ENCODE peak calls at places on chromosomes 11 and 22, in six cellular contexts. O, R, K, V, J and A are unnamed samples.

GRCh38 chr11:2481253-2481652 is 36.4 kb downstream of the KCNQ1 start:
- DNase-seq in J (no peak), R (no peak), K (no peak), V (no peak), O (no peak), A (no peak)

GRCh38 chr11:96817488-96817887 is 427.7 kb downstream of the JRKL start:
- DNase-seq in J (no peak), R (no peak), K (no peak), O (no peak), V (no peak), A (no peak)

GRCh38 chr11:68610452-68611116 is 73.8 kb upstream of the GAL start:
- DNase-seq in V (no peak), R (no peak), J (no peak), O (no peak), K (no peak), A (no peak)

GRCh38 chr11:65429069-65429681 is 6.6 kb downstream of the NEAT1 start:
- DNase-seq in V (peak; percentile 64), J (no peak), O (peak; percentile 72), R (no peak), K (peak; percentile 27), A (peak; percentile 58)

GRCh38 chr22:42022162-42022847 is 23.7 kb downstream of the WBP2NL start:
- DNase-seq in J (no peak), V (peak; percentile 87), R (no peak), O (no peak), K (no peak), A (no peak)

GRCh38 chr11:65260302-65260701 is 1.5 kb upstream of the POLA2 start:
- DNase-seq in O (no peak), K (no peak), V (no peak), J (no peak), R (no peak), A (no peak)

GRCh38 chr11:73388241-73389133 is 12.3 kb downstream of the RELT start:
- DNase-seq in K (no peak), O (no peak), J (peak; percentile 73), R (peak; percentile 94), V (no peak), A (no peak)

GRCh38 chr22:44647141-44647540 is 54.9 kb upstream of the PRR5 start:
- DNase-seq in J (no peak), O (no peak), V (no peak), R (no peak), K (no peak), A (no peak)

GRCh38 chr11:33665666-33666065 is 35.0 kb downstream of the C11orf91 start:
- DNase-seq in K (no peak), J (no peak), V (no peak), R (no peak), O (no peak), A (no peak)

GRCh38 chr22:38203090-38203810 is 1.5 kb downstream of the MAFF start:
- DNase-seq in O (no peak), J (peak; percentile 88), V (peak; percentile 78), K (peak; percentile 67), R (peak; percentile 89), A (no peak)

GRCh38 chr11:64357904-64358535 is 942 bp upstream of the RPS6KA4 start:
- DNase-seq in K (no peak), O (peak; percentile 74), R (no peak), V (peak; percentile 59), J (peak; percentile 66), A (no peak)

GRCh38 chr22:50715776-50716175 is 22.2 kb upstream of the ACR start:
- DNase-seq in O (no peak), J (no peak), V (no peak), R (no peak), K (no peak), A (no peak)

GRCh38 chr11:73410627-73411026 is 34.4 kb downstream of the RELT start:
- DNase-seq in J (no peak), V (no peak), K (no peak), O (no peak), R (no peak), A (no peak)

GRCh38 chr11:115222218-115222862 is 281.9 kb downstream of the CADM1 start:
- DNase-seq in J (no peak), O (no peak), R (no peak), V (no peak), K (no peak), A (peak; percentile 87)

GRCh38 chr11:130099356-130099755 is 29.7 kb downstream of the APLP2 start:
- DNase-seq in O (no peak), R (no peak), V (no peak), J (no peak), K (no peak), A (no peak)

GRCh38 chr22:37464181-37464580 is 22.0 kb downstream of the MFNG start:
- DNase-seq in R (no peak), K (no peak), O (no peak), J (no peak), V (no peak), A (no peak)

GRCh38 chr22:42229455-42230149 is 40.9 kb downstream of the TCF20 start:
- DNase-seq in R (no peak), O (no peak), J (no peak), K (peak; percentile 37), V (no peak), A (no peak)

GRCh38 chr11:48041877-48042698 is 61.7 kb downstream of the PTPRJ start:
- DNase-seq in J (no peak), V (no peak), R (no peak), K (no peak), O (no peak), A (no peak)

GRCh38 chr11:46722566-46723358 is 3.7 kb downstream of the F2 start:
- DNase-seq in O (no peak), K (no peak), R (no peak), V (no peak), J (no peak), A (no peak)

GRCh38 chr22:28882545-28882877 is 861 bp upstream of the ZNRF3 start:
- DNase-seq in K (no peak), J (peak; percentile 39), R (no peak), O (no peak), V (no peak), A (no peak)

GRCh38 chr11:106917973-106918372 is 100.3 kb downstream of the GUCY1A2 start:
- DNase-seq in V (no peak), J (no peak), O (no peak), R (no peak), K (no peak), A (no peak)

GRCh38 chr22:21741790-21742189 is 6.2 kb upstream of the YPEL1 start:
- DNase-seq in J (no peak), R (no peak), K (no peak), V (no peak), O (no peak), A (no peak)

GRCh38 chr22:31647066-31647465 is 14.9 kb downstream of the PISD start:
- DNase-seq in J (no peak), V (no peak), O (no peak), K (no peak), R (no peak), A (no peak)

GRCh38 chr11:93986716-93987115 is 34.4 kb upstream of the HEPHL1 start:
- DNase-seq in K (no peak), V (peak; percentile 2), J (no peak), R (no peak), O (no peak), A (peak; percentile 13)

GRCh38 chr11:135074397-135074998 is 662.5 kb upstream of the B3GAT1 start:
- DNase-seq in J (no peak), K (no peak), R (no peak), V (peak; percentile 8), O (no peak), A (no peak)

GRCh38 chr11:61777234-61778090 is 14.9 kb downstream of the TMEM258 start:
- DNase-seq in O (no peak), V (no peak), K (no peak), R (peak; percentile 89), J (peak; percentile 98), A (no peak)
- H3K4me3 ChIP-seq in O (peak overlapping the region; percentile 57), V (no peak overlapping the region), K (no peak overlapping the region), R (peak overlapping the region; percentile 35), J (no peak overlapping the region), A (no peak overlapping the region)

GRCh38 chr11:125627236-125627910 is 2.4 kb downstream of the CHEK1 start:
- DNase-seq in J (no peak), R (no peak), K (no peak), O (no peak), V (no peak), A (no peak)
- H3K4me3 ChIP-seq in J (peak overlapping the region; percentile 83), R (no peak overlapping the region), K (no peak overlapping the region), O (no peak overlapping the region), V (no peak overlapping the region), A (peak overlapping the region; percentile 72)

DNA sequence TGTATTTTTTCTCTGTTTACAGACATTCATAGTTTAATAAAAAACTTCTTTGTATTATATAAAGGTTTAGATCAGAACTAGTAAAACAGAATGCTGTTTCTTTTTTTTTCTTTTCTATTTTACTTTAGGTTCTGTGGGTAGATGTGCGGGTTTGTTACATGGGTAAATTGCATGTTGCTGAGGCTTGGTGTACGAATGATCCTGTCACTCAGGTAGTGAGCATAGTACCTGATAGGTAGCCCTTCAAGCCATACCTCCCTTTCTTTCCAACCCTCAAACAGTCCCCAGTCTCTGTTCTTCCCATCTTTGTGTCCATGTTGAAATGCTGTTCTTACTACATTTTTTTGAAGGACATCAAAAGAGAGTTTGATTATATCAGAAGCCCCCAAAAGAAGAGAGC is 3.2 kb downstream of the ATM start:
- DNase-seq in J (no peak), V (no peak), R (no peak), O (no peak), K (no peak), A (no peak)
- H3K4me3 ChIP-seq in J (no peak overlapping the region), V (no peak overlapping the region), R (peak overlapping the region; percentile 87), O (no peak overlapping the region), K (no peak overlapping the region), A (no peak overlapping the region)

GRCh38 chr22:40531951-40532900 is 104.3 kb downstream of the MRTFA start:
- DNase-seq in V (no peak), J (no peak), K (no peak), O (no peak), R (no peak), A (no peak)

GRCh38 chr22:40533712-40534378 is 102.7 kb downstream of the MRTFA start:
- DNase-seq in R (no peak), O (no peak), K (no peak), V (peak; percentile 59), J (peak; percentile 38), A (no peak)

GRCh38 chr22:40535642-40536041 is 100.9 kb downstream of the MRTFA start:
- DNase-seq in J (no peak), R (no peak), V (no peak), K (no peak), O (no peak), A (no peak)

GRCh38 chr22:40535189-40535512 is 101.4 kb downstream of the MRTFA start:
- DNase-seq in V (no peak), K (no peak), J (no peak), R (no peak), O (no peak), A (no peak)

DNA sequence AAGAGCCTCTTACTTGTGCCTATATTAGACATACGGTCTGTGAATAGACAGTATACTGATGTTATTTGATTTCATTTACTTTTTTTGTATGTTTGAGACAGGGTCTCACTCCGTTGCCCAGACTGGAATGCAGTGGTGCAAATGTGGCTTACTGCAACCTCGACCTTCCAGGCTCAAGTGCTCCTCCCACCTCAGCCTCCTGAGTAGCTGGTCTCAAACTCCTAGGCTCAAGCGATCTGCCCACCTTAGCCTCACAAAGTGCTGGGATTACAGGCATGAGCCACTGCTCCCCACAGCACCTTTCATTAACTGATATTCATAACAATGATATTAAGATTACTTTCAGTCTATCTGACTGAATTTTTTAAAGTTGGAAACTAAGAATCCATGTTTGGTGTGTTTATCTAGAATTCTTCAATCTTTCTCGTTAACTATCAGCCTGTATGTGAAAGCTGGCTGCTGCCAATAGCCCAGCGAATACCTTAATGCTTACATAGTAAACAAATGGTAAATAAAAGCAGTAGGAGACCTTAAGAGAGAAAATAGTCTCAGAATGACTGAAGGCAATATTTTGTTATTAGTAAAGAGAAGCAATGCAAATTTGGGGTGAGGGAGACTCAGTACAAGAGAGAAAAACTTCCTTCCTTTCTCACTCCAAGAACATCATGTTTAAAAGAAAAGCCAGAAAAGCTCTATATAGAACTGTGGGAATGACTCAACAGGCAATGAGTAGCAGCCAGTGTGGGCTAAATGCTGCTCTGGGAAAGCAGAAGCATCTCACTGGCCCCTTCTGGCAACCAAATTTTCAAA is 101.9 kb downstream of the MRTFA start:
- DNase-seq in V (no peak), O (no peak), J (peak; percentile 36), K (no peak), R (no peak), A (no peak)
- H3K4me3 ChIP-seq in V (no peak overlapping the region), O (peak overlapping the region; percentile 54), J (no peak overlapping the region), K (no peak overlapping the region), R (no peak overlapping the region), A (no peak overlapping the region)